ENCODE peak calls at places on chromosomes 7 and 10, in four cellular contexts. O is amniotic stem cell, L is GM23248, B is NCI-H1436. D is an unnamed sample.

GRCh38 chr10:70603439-70603778 is 868 bp upstream of the PRF1 start:
- DNase-seq in O (no peak), B (no peak), L (no peak), D (no peak)

GRCh38 chr7:28096713-28097112 is 83.9 kb downstream of the JAZF1 start:
- DNase-seq in L (peak; percentile 84), B (peak; percentile 41), O (peak; percentile 59), D (peak; percentile 77)

GRCh38 chr7:31192996-31193395 is 140.9 kb downstream of the ADCYAP1R1 start:
- DNase-seq in B (peak; percentile 58), O (peak; percentile 8), L (peak; percentile 71), D (peak; percentile 70)

GRCh38 chr7:151793991-151794507 is 82.9 kb downstream of the PRKAG2 start:
- DNase-seq in L (no peak), B (no peak), O (no peak), D (no peak)

GRCh38 chr7:95686109-95686508 is 86.2 kb upstream of the DYNC1I1 start:
- DNase-seq in O (no peak), B (peak; percentile 77), L (peak; percentile 81), D (peak; percentile 52)

GRCh38 chr10:43648392-43649148 is at the start of gene ZNF32:
- DNase-seq in B (peak; percentile 69), L (peak; percentile 95), O (peak; percentile 60), D (peak; percentile 94)

GRCh38 chr7:133235212-133235883 is 17.5 kb upstream of the EXOC4 start:
- DNase-seq in B (no peak), L (peak; percentile 20), O (no peak), D (no peak)

GRCh38 chr10:52266858-52267257 is 47.2 kb upstream of the DKK1 start:
- DNase-seq in L (no peak), O (no peak), B (no peak), D (no peak)

GRCh38 chr10:8102708-8103401 is 48.4 kb downstream of the GATA3 start:
- DNase-seq in O (no peak), L (no peak), B (no peak), D (no peak)

GRCh38 chr10:61987951-61988379 is 86.5 kb downstream of the ARID5B start:
- DNase-seq in L (peak; percentile 46), O (no peak), B (no peak), D (no peak)

GRCh38 chr7:12518920-12519681 is 51.4 kb upstream of the SCIN start:
- DNase-seq in B (no peak), L (peak; percentile 32), O (no peak), D (peak; percentile 3)

GRCh38 chr10:50469778-50470193 is 154.0 kb downstream of the SGMS1 start:
- DNase-seq in B (no peak), L (peak; percentile 50), O (no peak), D (no peak)

GRCh38 chr10:614772-615582 is 74.5 kb downstream of the DIP2C start:
- DNase-seq in B (no peak), L (peak; percentile 32), O (no peak), D (peak; percentile 77)

GRCh38 chr7:66847879-66848810 is 72.9 kb upstream of the TMEM248 start:
- DNase-seq in L (peak; percentile 84), O (no peak), B (no peak), D (no peak)

GRCh38 chr7:130491841-130492518 is at the start of gene MEST:
- DNase-seq in O (no peak), L (peak; percentile 53), B (peak; percentile 57), D (no peak)

GRCh38 chr7:157309990-157310668 is 26.7 kb upstream of the DNAJB6 start:
- DNase-seq in L (peak; percentile 96), O (peak; percentile 85), B (no peak), D (peak; percentile 94)

GRCh38 chr10:78473016-78473415 is 439.4 kb downstream of the RPS24 start:
- DNase-seq in L (no peak), B (no peak), O (no peak), D (no peak)

GRCh38 chr10:23156447-23157150 is 35.5 kb upstream of the PTF1A start:
- DNase-seq in B (no peak), L (no peak), O (no peak), D (no peak)

GRCh38 chr10:48604408-48605263 is at the start of gene ARHGAP22:
- DNase-seq in B (no peak), O (no peak), L (peak; percentile 86), D (peak; percentile 87)

GRCh38 chr7:135271255-135271615 is 37.6 kb downstream of the STRA8 start:
- DNase-seq in B (no peak), L (no peak), O (no peak), D (no peak)

GRCh38 chr10:34476607-34477006 is 338.5 kb downstream of the PARD3 start:
- DNase-seq in O (no peak), B (no peak), L (no peak), D (no peak)

GRCh38 chr7:39910108-39910869 is 39.8 kb upstream of the CDK13 start:
- DNase-seq in B (no peak), O (no peak), L (peak; percentile 54), D (no peak)

GRCh38 chr7:131554880-131555516 is 1.4 kb downstream of the PODXL start:
- DNase-seq in O (no peak), B (peak; percentile 14), L (no peak), D (no peak)

GRCh38 chr10:79098596-79099015 is 29.8 kb downstream of the ZMIZ1 start:
- DNase-seq in B (no peak), O (no peak), L (peak; percentile 70), D (peak; percentile 54)

GRCh38 chr10:123331438-123331837 is 177.2 kb downstream of the BUB3 start:
- DNase-seq in L (peak; percentile 57), B (no peak), O (no peak), D (no peak)

GRCh38 chr10:637221-637620 is 52.2 kb downstream of the DIP2C start:
- DNase-seq in B (no peak), O (no peak), L (no peak), D (no peak)

GRCh38 chr7:33191326-33191725 is 62.0 kb downstream of the BBS9 start:
- DNase-seq in L (no peak), B (no peak), O (no peak), D (no peak)

GRCh38 chr7:20241491-20242261 is 24.5 kb upstream of the MACC1 start:
- DNase-seq in L (peak; percentile 77), O (peak; percentile 60), B (peak; percentile 15), D (peak; percentile 69)

GRCh38 chr7:116601426-116601825 is 70.6 kb upstream of the MET start:
- DNase-seq in L (no peak), O (no peak), B (no peak), D (no peak)

GRCh38 chr10:52308251-52309031 is 5.6 kb upstream of the DKK1 start:
- DNase-seq in O (peak; percentile 23), B (peak; percentile 37), L (peak; percentile 87), D (peak; percentile 78)

GRCh38 chr7:100220833-100221718 is 1.3 kb downstream of the PVRIG start:
- DNase-seq in L (no peak), O (no peak), B (no peak), D (no peak)

GRCh38 chr10:3366043-3366442 is 193.5 kb upstream of the PITRM1 start:
- DNase-seq in B (no peak), O (no peak), L (no peak), D (no peak)

GRCh38 chr10:69318087-69318996 is 40.0 kb downstream of the HK1 start:
- DNase-seq in L (peak; percentile 93), O (peak; percentile 78), B (peak; percentile 83), D (peak; percentile 98)

GRCh38 chr7:22934473-22935065 is 79.4 kb downstream of the HYCC1 start:
- DNase-seq in O (no peak), L (peak; percentile 61), B (no peak), D (peak; percentile 43)

GRCh38 chr10:5530412-5530806 is 5.6 kb downstream of the CALML3 start:
- DNase-seq in L (no peak), B (no peak), O (no peak), D (no peak)

GRCh38 chr10:130915065-130915464 is 396.5 kb downstream of the TCERG1L start:
- DNase-seq in O (no peak), B (no peak), L (no peak), D (no peak)

D was measured in AG08395.